ENCODE peak calls at places on chromosomes 4 and X, in four cellular contexts. H is stimulated activated CD4-positive, alpha-beta T cell treated with anti-CD3 and anti-CD28 coated beads, Interleukin-1b, Interleukin-23, amount 100 ng/mL, for 4 hours; K is hepatocyte; E is upper lobe of right lung. Y is an unnamed sample.

GRCh38 chr4:8441499-8442091 is 1.0 kb downstream of the TRMT44 start:
- DNase-seq in E (no peak), H (no peak), K (no peak), Y (no peak)

GRCh38 chrX:20144491-20144890 is 2.9 kb upstream of the EIF1AX start:
- DNase-seq in E (no peak), H (no peak), K (no peak), Y (no peak)

GRCh38 chr4:100826808-100827548 is 309.2 kb upstream of the EMCN start:
- DNase-seq in H (no peak), E (no peak), K (no peak), Y (no peak)

GRCh38 chr4:125016892-125017299 is 297.9 kb upstream of the FAT4 start:
- DNase-seq in K (no peak), E (no peak), H (no peak), Y (peak)

GRCh38 chrX:106791495-106791894 is 11.0 kb upstream of the TBC1D8B start:
- DNase-seq in E (no peak), H (no peak), K (no peak), Y (no peak)

GRCh38 chr4:825063-825968 is 613 bp downstream of the CPLX1 start:
- DNase-seq in K (peak), E (peak), H (peak), Y (no peak)

GRCh38 chr4:6755088-6755753 is 27.3 kb upstream of the KIAA0232 start:
- DNase-seq in K (peak), H (no peak), E (no peak), Y (no peak)

GRCh38 chr4:101944649-101945048 is 154.1 kb downstream of the BANK1 start:
- DNase-seq in E (no peak), H (no peak), K (no peak), Y (no peak)

GRCh38 chr4:52883707-52884669 is 21.9 kb downstream of the RASL11B start:
- DNase-seq in E (no peak), K (no peak), H (no peak), Y (no peak)

GRCh38 chr4:37873383-37873782 is 17.5 kb upstream of the TBC1D1 start:
- DNase-seq in K (no peak), E (no peak), H (no peak), Y (peak)

GRCh38 chr4:128517096-128517738 is 229.6 kb upstream of the PGRMC2 start:
- DNase-seq in H (no peak), E (no peak), K (peak), Y (no peak)

GRCh38 chr4:1746265-1746691 is 25.0 kb downstream of the TACC3 start:
- DNase-seq in K (peak), H (peak), E (peak), Y (peak)

GRCh38 chr4:144449623-144450022 is 196.3 kb upstream of the HHIP start:
- DNase-seq in E (no peak), H (no peak), K (peak), Y (no peak)

GRCh38 chrX:261167-261857 is 19.9 kb upstream of the PLCXD1 start:
- DNase-seq in E (peak), H (no peak), K (peak), Y (no peak)

GRCh38 chr4:184506527-184507121 is 32.3 kb upstream of the IRF2 start:
- DNase-seq in E (no peak), H (no peak), K (no peak), Y (no peak)

GRCh38 chr4:113692809-113693411 is 68.6 kb downstream of the CAMK2D start:
- DNase-seq in K (no peak), H (no peak), E (no peak), Y (no peak)